ENCODE peak calls at places on chromosomes 2 and 18, in ten cellular contexts. One of them, this sample, is unnamed.
A peak's percentile ranks its signal among the peaks of the same experiment; 100 is the strongest.

GRCh38 chr2:234978466-234979203 is 26.8 kb downstream of the SH3BP4 start:
- DNase-seq in right cardiac atrium: no peak
- DNase-seq in CD8-positive, alpha-beta T cell: no peak
- DNase-seq in A172: peak; percentile 93
- DNase-seq in effector memory CD8-positive, alpha-beta T cell: no peak
- DNase-seq in SW480: peak; percentile 60
- DNase-seq in Right ventricle myocardium superior: no peak
- DNase-seq in activated CD4-positive, alpha-beta T cell treated with anti-CD3 and anti-CD28 coated beads for 48 hours: no peak
- DNase-seq in uterus: no peak
- DNase-seq in activated naive CD4-positive, alpha-beta T cell treated with anti-CD3 and anti-CD28 coated beads, Interleukin-2, amount 50 U/mL, for 16 hours: no peak
- DNase-seq in this sample: no peak

GRCh38 chr2:150679456-150680120 is 192.1 kb upstream of the RND3 start:
- DNase-seq in right cardiac atrium: no peak
- DNase-seq in CD8-positive, alpha-beta T cell: no peak
- DNase-seq in A172: peak; percentile 64
- DNase-seq in effector memory CD8-positive, alpha-beta T cell: no peak
- DNase-seq in SW480: no peak
- DNase-seq in Right ventricle myocardium superior: no peak
- DNase-seq in activated CD4-positive, alpha-beta T cell treated with anti-CD3 and anti-CD28 coated beads for 48 hours: no peak
- DNase-seq in uterus: no peak
- DNase-seq in activated naive CD4-positive, alpha-beta T cell treated with anti-CD3 and anti-CD28 coated beads, Interleukin-2, amount 50 U/mL, for 16 hours: no peak
- DNase-seq in this sample: no peak

GRCh38 chr2:133431289-133431688 is 137.0 kb downstream of the NCKAP5 start:
- DNase-seq in right cardiac atrium: no peak
- DNase-seq in CD8-positive, alpha-beta T cell: no peak
- DNase-seq in A172: no peak
- DNase-seq in effector memory CD8-positive, alpha-beta T cell: no peak
- DNase-seq in SW480: peak; percentile 22
- DNase-seq in Right ventricle myocardium superior: no peak
- DNase-seq in activated CD4-positive, alpha-beta T cell treated with anti-CD3 and anti-CD28 coated beads for 48 hours: no peak
- DNase-seq in uterus: no peak
- DNase-seq in activated naive CD4-positive, alpha-beta T cell treated with anti-CD3 and anti-CD28 coated beads, Interleukin-2, amount 50 U/mL, for 16 hours: no peak
- DNase-seq in this sample: no peak

GRCh38 chr2:101500175-101500574 is 25.3 kb upstream of the RFX8 start:
- DNase-seq in right cardiac atrium: no peak
- DNase-seq in CD8-positive, alpha-beta T cell: no peak
- DNase-seq in A172: no peak
- DNase-seq in effector memory CD8-positive, alpha-beta T cell: no peak
- DNase-seq in SW480: no peak
- DNase-seq in Right ventricle myocardium superior: no peak
- DNase-seq in activated CD4-positive, alpha-beta T cell treated with anti-CD3 and anti-CD28 coated beads for 48 hours: no peak
- DNase-seq in uterus: no peak
- DNase-seq in activated naive CD4-positive, alpha-beta T cell treated with anti-CD3 and anti-CD28 coated beads, Interleukin-2, amount 50 U/mL, for 16 hours: no peak
- DNase-seq in this sample: no peak

GRCh38 chr2:31049913-31050588 is 88.2 kb downstream of the GALNT14 start:
- DNase-seq in right cardiac atrium: no peak
- DNase-seq in CD8-positive, alpha-beta T cell: no peak
- DNase-seq in A172: no peak
- DNase-seq in effector memory CD8-positive, alpha-beta T cell: no peak
- DNase-seq in SW480: no peak
- DNase-seq in Right ventricle myocardium superior: no peak
- DNase-seq in activated CD4-positive, alpha-beta T cell treated with anti-CD3 and anti-CD28 coated beads for 48 hours: no peak
- DNase-seq in uterus: no peak
- DNase-seq in activated naive CD4-positive, alpha-beta T cell treated with anti-CD3 and anti-CD28 coated beads, Interleukin-2, amount 50 U/mL, for 16 hours: no peak
- DNase-seq in this sample: no peak

GRCh38 chr18:37668971-37669747 is 103.6 kb upstream of the CELF4 start:
- DNase-seq in right cardiac atrium: no peak
- DNase-seq in CD8-positive, alpha-beta T cell: no peak
- DNase-seq in A172: no peak
- DNase-seq in effector memory CD8-positive, alpha-beta T cell: no peak
- DNase-seq in SW480: no peak
- DNase-seq in Right ventricle myocardium superior: no peak
- DNase-seq in activated CD4-positive, alpha-beta T cell treated with anti-CD3 and anti-CD28 coated beads for 48 hours: no peak
- DNase-seq in uterus: no peak
- DNase-seq in activated naive CD4-positive, alpha-beta T cell treated with anti-CD3 and anti-CD28 coated beads, Interleukin-2, amount 50 U/mL, for 16 hours: no peak
- DNase-seq in this sample: no peak

GRCh38 chr2:204325468-204325867 is 219.8 kb upstream of the PARD3B start:
- DNase-seq in right cardiac atrium: peak; percentile 55
- DNase-seq in CD8-positive, alpha-beta T cell: peak; percentile 67
- DNase-seq in A172: peak; percentile 83
- DNase-seq in effector memory CD8-positive, alpha-beta T cell: peak; percentile 23
- DNase-seq in SW480: peak; percentile 86
- DNase-seq in Right ventricle myocardium superior: no peak
- DNase-seq in activated CD4-positive, alpha-beta T cell treated with anti-CD3 and anti-CD28 coated beads for 48 hours: peak; percentile 61
- DNase-seq in uterus: peak; percentile 74
- DNase-seq in activated naive CD4-positive, alpha-beta T cell treated with anti-CD3 and anti-CD28 coated beads, Interleukin-2, amount 50 U/mL, for 16 hours: peak; percentile 40
- DNase-seq in this sample: peak; percentile 76

GRCh38 chr2:70371753-70372152 is 69.9 kb upstream of the FAM136A start:
- DNase-seq in right cardiac atrium: no peak
- DNase-seq in CD8-positive, alpha-beta T cell: no peak
- DNase-seq in A172: peak; percentile 85
- DNase-seq in effector memory CD8-positive, alpha-beta T cell: no peak
- DNase-seq in SW480: peak; percentile 46
- DNase-seq in Right ventricle myocardium superior: no peak
- DNase-seq in activated CD4-positive, alpha-beta T cell treated with anti-CD3 and anti-CD28 coated beads for 48 hours: no peak
- DNase-seq in uterus: no peak
- DNase-seq in activated naive CD4-positive, alpha-beta T cell treated with anti-CD3 and anti-CD28 coated beads, Interleukin-2, amount 50 U/mL, for 16 hours: no peak
- DNase-seq in this sample: no peak

GRCh38 chr2:105042189-105042588 is 4.3 kb downstream of the MRPS9 start:
- DNase-seq in right cardiac atrium: no peak
- DNase-seq in CD8-positive, alpha-beta T cell: no peak
- DNase-seq in A172: no peak
- DNase-seq in effector memory CD8-positive, alpha-beta T cell: no peak
- DNase-seq in SW480: no peak
- DNase-seq in Right ventricle myocardium superior: no peak
- DNase-seq in activated CD4-positive, alpha-beta T cell treated with anti-CD3 and anti-CD28 coated beads for 48 hours: no peak
- DNase-seq in uterus: no peak
- DNase-seq in activated naive CD4-positive, alpha-beta T cell treated with anti-CD3 and anti-CD28 coated beads, Interleukin-2, amount 50 U/mL, for 16 hours: no peak
- DNase-seq in this sample: peak; percentile 68

GRCh38 chr18:30245756-30246515 is 796.6 kb downstream of the DSC3 start:
- DNase-seq in right cardiac atrium: no peak
- DNase-seq in CD8-positive, alpha-beta T cell: no peak
- DNase-seq in A172: no peak
- DNase-seq in effector memory CD8-positive, alpha-beta T cell: no peak
- DNase-seq in SW480: no peak
- DNase-seq in Right ventricle myocardium superior: no peak
- DNase-seq in activated CD4-positive, alpha-beta T cell treated with anti-CD3 and anti-CD28 coated beads for 48 hours: no peak
- DNase-seq in uterus: no peak
- DNase-seq in activated naive CD4-positive, alpha-beta T cell treated with anti-CD3 and anti-CD28 coated beads, Interleukin-2, amount 50 U/mL, for 16 hours: no peak
- DNase-seq in this sample: no peak

GRCh38 chr2:42061839-42062238 is 14.0 kb downstream of the PKDCC start:
- DNase-seq in right cardiac atrium: no peak
- DNase-seq in CD8-positive, alpha-beta T cell: no peak
- DNase-seq in A172: no peak
- DNase-seq in effector memory CD8-positive, alpha-beta T cell: no peak
- DNase-seq in SW480: no peak
- DNase-seq in Right ventricle myocardium superior: no peak
- DNase-seq in activated CD4-positive, alpha-beta T cell treated with anti-CD3 and anti-CD28 coated beads for 48 hours: no peak
- DNase-seq in uterus: no peak
- DNase-seq in activated naive CD4-positive, alpha-beta T cell treated with anti-CD3 and anti-CD28 coated beads, Interleukin-2, amount 50 U/mL, for 16 hours: no peak
- DNase-seq in this sample: no peak

GRCh38 chr2:11567631-11568031 is 33.8 kb downstream of the GREB1 start:
- DNase-seq in right cardiac atrium: no peak
- DNase-seq in CD8-positive, alpha-beta T cell: no peak
- DNase-seq in A172: no peak
- DNase-seq in effector memory CD8-positive, alpha-beta T cell: no peak
- DNase-seq in SW480: no peak
- DNase-seq in Right ventricle myocardium superior: no peak
- DNase-seq in activated CD4-positive, alpha-beta T cell treated with anti-CD3 and anti-CD28 coated beads for 48 hours: no peak
- DNase-seq in uterus: peak; percentile 38
- DNase-seq in activated naive CD4-positive, alpha-beta T cell treated with anti-CD3 and anti-CD28 coated beads, Interleukin-2, amount 50 U/mL, for 16 hours: no peak
- DNase-seq in this sample: no peak

GRCh38 chr2:24929230-24929629 is 9.2 kb upstream of the ADCY3 start:
- DNase-seq in right cardiac atrium: no peak
- DNase-seq in CD8-positive, alpha-beta T cell: no peak
- DNase-seq in A172: no peak
- DNase-seq in effector memory CD8-positive, alpha-beta T cell: no peak
- DNase-seq in SW480: no peak
- DNase-seq in Right ventricle myocardium superior: no peak
- DNase-seq in activated CD4-positive, alpha-beta T cell treated with anti-CD3 and anti-CD28 coated beads for 48 hours: no peak
- DNase-seq in uterus: no peak
- DNase-seq in activated naive CD4-positive, alpha-beta T cell treated with anti-CD3 and anti-CD28 coated beads, Interleukin-2, amount 50 U/mL, for 16 hours: no peak
- DNase-seq in this sample: no peak

GRCh38 chr2:196372811-196373664 is 201.7 kb upstream of the STK17B start:
- DNase-seq in right cardiac atrium: peak; percentile 35
- DNase-seq in CD8-positive, alpha-beta T cell: no peak
- DNase-seq in A172: no peak
- DNase-seq in effector memory CD8-positive, alpha-beta T cell: no peak
- DNase-seq in SW480: no peak
- DNase-seq in Right ventricle myocardium superior: no peak
- DNase-seq in activated CD4-positive, alpha-beta T cell treated with anti-CD3 and anti-CD28 coated beads for 48 hours: no peak
- DNase-seq in uterus: no peak
- DNase-seq in activated naive CD4-positive, alpha-beta T cell treated with anti-CD3 and anti-CD28 coated beads, Interleukin-2, amount 50 U/mL, for 16 hours: no peak
- DNase-seq in this sample: no peak

GRCh38 chr2:223523541-223523940 is 78.6 kb downstream of the SCG2 start:
- DNase-seq in right cardiac atrium: no peak
- DNase-seq in CD8-positive, alpha-beta T cell: no peak
- DNase-seq in A172: no peak
- DNase-seq in effector memory CD8-positive, alpha-beta T cell: no peak
- DNase-seq in SW480: no peak
- DNase-seq in Right ventricle myocardium superior: no peak
- DNase-seq in activated CD4-positive, alpha-beta T cell treated with anti-CD3 and anti-CD28 coated beads for 48 hours: no peak
- DNase-seq in uterus: no peak
- DNase-seq in activated naive CD4-positive, alpha-beta T cell treated with anti-CD3 and anti-CD28 coated beads, Interleukin-2, amount 50 U/mL, for 16 hours: no peak
- DNase-seq in this sample: no peak

GRCh38 chr2:240917684-240918257 is 11.6 kb downstream of the CROCC2 start:
- DNase-seq in right cardiac atrium: peak; percentile 75
- DNase-seq in CD8-positive, alpha-beta T cell: no peak
- DNase-seq in A172: no peak
- DNase-seq in effector memory CD8-positive, alpha-beta T cell: no peak
- DNase-seq in SW480: no peak
- DNase-seq in Right ventricle myocardium superior: peak; percentile 41
- DNase-seq in activated CD4-positive, alpha-beta T cell treated with anti-CD3 and anti-CD28 coated beads for 48 hours: no peak
- DNase-seq in uterus: peak; percentile 9
- DNase-seq in activated naive CD4-positive, alpha-beta T cell treated with anti-CD3 and anti-CD28 coated beads, Interleukin-2, amount 50 U/mL, for 16 hours: no peak
- DNase-seq in this sample: no peak

GRCh38 chr2:156294945-156295580 is 37.5 kb downstream of the NR4A2 start:
- DNase-seq in right cardiac atrium: no peak
- DNase-seq in CD8-positive, alpha-beta T cell: no peak
- DNase-seq in A172: peak; percentile 1
- DNase-seq in effector memory CD8-positive, alpha-beta T cell: no peak
- DNase-seq in SW480: no peak
- DNase-seq in Right ventricle myocardium superior: no peak
- DNase-seq in activated CD4-positive, alpha-beta T cell treated with anti-CD3 and anti-CD28 coated beads for 48 hours: no peak
- DNase-seq in uterus: no peak
- DNase-seq in activated naive CD4-positive, alpha-beta T cell treated with anti-CD3 and anti-CD28 coated beads, Interleukin-2, amount 50 U/mL, for 16 hours: no peak
- DNase-seq in this sample: no peak

GRCh38 chr18:59054892-59055291 is 84.8 kb upstream of the SEC11C start:
- DNase-seq in right cardiac atrium: no peak
- DNase-seq in CD8-positive, alpha-beta T cell: no peak
- DNase-seq in A172: peak; percentile 22
- DNase-seq in effector memory CD8-positive, alpha-beta T cell: no peak
- DNase-seq in SW480: no peak
- DNase-seq in Right ventricle myocardium superior: no peak
- DNase-seq in activated CD4-positive, alpha-beta T cell treated with anti-CD3 and anti-CD28 coated beads for 48 hours: no peak
- DNase-seq in uterus: no peak
- DNase-seq in activated naive CD4-positive, alpha-beta T cell treated with anti-CD3 and anti-CD28 coated beads, Interleukin-2, amount 50 U/mL, for 16 hours: no peak
- DNase-seq in this sample: no peak

GRCh38 chr18:8705941-8706544 is 687 bp downstream of the MTCL1 start:
- DNase-seq in right cardiac atrium: peak; percentile 65
- DNase-seq in CD8-positive, alpha-beta T cell: peak; percentile 54
- DNase-seq in A172: no peak
- DNase-seq in effector memory CD8-positive, alpha-beta T cell: peak; percentile 9
- DNase-seq in SW480: no peak
- DNase-seq in Right ventricle myocardium superior: peak; percentile 44
- DNase-seq in activated CD4-positive, alpha-beta T cell treated with anti-CD3 and anti-CD28 coated beads for 48 hours: peak; percentile 17
- DNase-seq in uterus: no peak
- DNase-seq in activated naive CD4-positive, alpha-beta T cell treated with anti-CD3 and anti-CD28 coated beads, Interleukin-2, amount 50 U/mL, for 16 hours: peak; percentile 32
- DNase-seq in this sample: peak; percentile 45

GRCh38 chr2:112812318-112813042 is 24.1 kb downstream of the IL1B start:
- DNase-seq in right cardiac atrium: no peak
- DNase-seq in CD8-positive, alpha-beta T cell: no peak
- DNase-seq in A172: peak; percentile 46
- DNase-seq in effector memory CD8-positive, alpha-beta T cell: no peak
- DNase-seq in SW480: no peak
- DNase-seq in Right ventricle myocardium superior: no peak
- DNase-seq in activated CD4-positive, alpha-beta T cell treated with anti-CD3 and anti-CD28 coated beads for 48 hours: no peak
- DNase-seq in uterus: no peak
- DNase-seq in activated naive CD4-positive, alpha-beta T cell treated with anti-CD3 and anti-CD28 coated beads, Interleukin-2, amount 50 U/mL, for 16 hours: no peak
- DNase-seq in this sample: no peak

GRCh38 chr2:1674276-1674675 is 70.0 kb downstream of the PXDN start:
- DNase-seq in right cardiac atrium: no peak
- DNase-seq in CD8-positive, alpha-beta T cell: no peak
- DNase-seq in A172: no peak
- DNase-seq in effector memory CD8-positive, alpha-beta T cell: no peak
- DNase-seq in SW480: no peak
- DNase-seq in Right ventricle myocardium superior: no peak
- DNase-seq in activated CD4-positive, alpha-beta T cell treated with anti-CD3 and anti-CD28 coated beads for 48 hours: no peak
- DNase-seq in uterus: no peak
- DNase-seq in activated naive CD4-positive, alpha-beta T cell treated with anti-CD3 and anti-CD28 coated beads, Interleukin-2, amount 50 U/mL, for 16 hours: no peak
- DNase-seq in this sample: no peak

GRCh38 chr2:38199129-38199528 is 123.2 kb upstream of the CYP1B1 start:
- DNase-seq in right cardiac atrium: no peak
- DNase-seq in CD8-positive, alpha-beta T cell: no peak
- DNase-seq in A172: no peak
- DNase-seq in effector memory CD8-positive, alpha-beta T cell: no peak
- DNase-seq in SW480: no peak
- DNase-seq in Right ventricle myocardium superior: no peak
- DNase-seq in activated CD4-positive, alpha-beta T cell treated with anti-CD3 and anti-CD28 coated beads for 48 hours: no peak
- DNase-seq in uterus: no peak
- DNase-seq in activated naive CD4-positive, alpha-beta T cell treated with anti-CD3 and anti-CD28 coated beads, Interleukin-2, amount 50 U/mL, for 16 hours: no peak
- DNase-seq in this sample: no peak

GRCh38 chr2:117856415-117857210 is 42.1 kb downstream of the DDX18 start:
- DNase-seq in right cardiac atrium: no peak
- DNase-seq in CD8-positive, alpha-beta T cell: no peak
- DNase-seq in A172: peak; percentile 92
- DNase-seq in effector memory CD8-positive, alpha-beta T cell: no peak
- DNase-seq in SW480: peak; percentile 50
- DNase-seq in Right ventricle myocardium superior: no peak
- DNase-seq in activated CD4-positive, alpha-beta T cell treated with anti-CD3 and anti-CD28 coated beads for 48 hours: no peak
- DNase-seq in uterus: no peak
- DNase-seq in activated naive CD4-positive, alpha-beta T cell treated with anti-CD3 and anti-CD28 coated beads, Interleukin-2, amount 50 U/mL, for 16 hours: no peak
- DNase-seq in this sample: no peak

GRCh38 chr18:9827856-9828793 is 57.6 kb upstream of the TXNDC2 start:
- DNase-seq in right cardiac atrium: peak; percentile 62
- DNase-seq in CD8-positive, alpha-beta T cell: no peak
- DNase-seq in A172: peak; percentile 98
- DNase-seq in effector memory CD8-positive, alpha-beta T cell: no peak
- DNase-seq in SW480: no peak
- DNase-seq in Right ventricle myocardium superior: peak; percentile 66
- DNase-seq in activated CD4-positive, alpha-beta T cell treated with anti-CD3 and anti-CD28 coated beads for 48 hours: peak; percentile 33
- DNase-seq in uterus: peak; percentile 71
- DNase-seq in activated naive CD4-positive, alpha-beta T cell treated with anti-CD3 and anti-CD28 coated beads, Interleukin-2, amount 50 U/mL, for 16 hours: no peak
- DNase-seq in this sample: peak; percentile 64

GRCh38 chr18:23307567-23308295 is 145.4 kb upstream of the RIOK3 start:
- DNase-seq in right cardiac atrium: no peak
- DNase-seq in CD8-positive, alpha-beta T cell: no peak
- DNase-seq in A172: peak; percentile 88
- DNase-seq in effector memory CD8-positive, alpha-beta T cell: no peak
- DNase-seq in SW480: no peak
- DNase-seq in Right ventricle myocardium superior: no peak
- DNase-seq in activated CD4-positive, alpha-beta T cell treated with anti-CD3 and anti-CD28 coated beads for 48 hours: peak; percentile 11
- DNase-seq in uterus: peak; percentile 31
- DNase-seq in activated naive CD4-positive, alpha-beta T cell treated with anti-CD3 and anti-CD28 coated beads, Interleukin-2, amount 50 U/mL, for 16 hours: no peak
- DNase-seq in this sample: no peak

GRCh38 chr2:45937990-45938389 is 286.5 kb downstream of the PRKCE start:
- DNase-seq in right cardiac atrium: no peak
- DNase-seq in CD8-positive, alpha-beta T cell: no peak
- DNase-seq in A172: no peak
- DNase-seq in effector memory CD8-positive, alpha-beta T cell: no peak
- DNase-seq in SW480: no peak
- DNase-seq in Right ventricle myocardium superior: no peak
- DNase-seq in activated CD4-positive, alpha-beta T cell treated with anti-CD3 and anti-CD28 coated beads for 48 hours: no peak
- DNase-seq in uterus: no peak
- DNase-seq in activated naive CD4-positive, alpha-beta T cell treated with anti-CD3 and anti-CD28 coated beads, Interleukin-2, amount 50 U/mL, for 16 hours: no peak
- DNase-seq in this sample: no peak

GRCh38 chr18:75797046-75797445 is 369.5 kb upstream of the SMIM21 start:
- DNase-seq in right cardiac atrium: no peak
- DNase-seq in CD8-positive, alpha-beta T cell: no peak
- DNase-seq in A172: no peak
- DNase-seq in effector memory CD8-positive, alpha-beta T cell: no peak
- DNase-seq in SW480: no peak
- DNase-seq in Right ventricle myocardium superior: no peak
- DNase-seq in activated CD4-positive, alpha-beta T cell treated with anti-CD3 and anti-CD28 coated beads for 48 hours: no peak
- DNase-seq in uterus: no peak
- DNase-seq in activated naive CD4-positive, alpha-beta T cell treated with anti-CD3 and anti-CD28 coated beads, Interleukin-2, amount 50 U/mL, for 16 hours: no peak
- DNase-seq in this sample: no peak

GRCh38 chr2:205665791-205666190 is 16.5 kb upstream of the NRP2 start:
- DNase-seq in right cardiac atrium: no peak
- DNase-seq in CD8-positive, alpha-beta T cell: no peak
- DNase-seq in A172: no peak
- DNase-seq in effector memory CD8-positive, alpha-beta T cell: no peak
- DNase-seq in SW480: no peak
- DNase-seq in Right ventricle myocardium superior: no peak
- DNase-seq in activated CD4-positive, alpha-beta T cell treated with anti-CD3 and anti-CD28 coated beads for 48 hours: no peak
- DNase-seq in uterus: no peak
- DNase-seq in activated naive CD4-positive, alpha-beta T cell treated with anti-CD3 and anti-CD28 coated beads, Interleukin-2, amount 50 U/mL, for 16 hours: no peak
- DNase-seq in this sample: no peak

This sample was measured in erythroblast.